ENCODE peak calls at places on chromosome 12, in six cellular contexts. N is tibial artery; L is activated CD8-positive, alpha-beta memory T cell treated with anti-CD3 and anti-CD28 coated beads, Interleukin-2, amount 50 U/mL, for 48 hours; H is NCI-H2227 treated with DMSO at 0.1 percent for 48 hours; S is activated naive CD4-positive, alpha-beta T cell treated with anti-CD3 and anti-CD28 coated beads, Interleukin-2, amount 10 ng/mL, durations not matched to agents 7 days and 5 days; Y is Right ventricle myocardium superior. M is an unnamed sample.

GRCh38 chr12:94740601-94741362 is 90.4 kb upstream of the TMCC3 start:
- DNase-seq in N (no peak), L (no peak), H (no peak), S (no peak), Y (no peak), M (no peak)

GRCh38 chr12:48933664-48934311 is 8.5 kb upstream of the FKBP11 start:
- DNase-seq in N (no peak), L (no peak), H (no peak), S (no peak), Y (no peak), M (no peak)

GRCh38 chr12:109461846-109462766 is 15.0 kb downstream of the KCTD10 start:
- DNase-seq in N (peak; percentile 93), L (no peak), H (no peak), S (no peak), Y (peak; percentile 94), M (peak; percentile 89)

GRCh38 chr12:6279631-6280030 is 30.9 kb upstream of the PLEKHG6 start:
- DNase-seq in N (peak; percentile 62), L (no peak), H (no peak), S (no peak), Y (no peak), M (peak; percentile 33)

GRCh38 chr12:60539592-60539991 is 943.8 kb downstream of the SLC16A7 start:
- DNase-seq in N (no peak), L (no peak), H (no peak), S (no peak), Y (no peak), M (no peak)

GRCh38 chr12:106074706-106075392 is 63.9 kb downstream of the NUAK1 start:
- DNase-seq in N (no peak), L (no peak), H (no peak), S (no peak), Y (no peak), M (no peak)

GRCh38 chr12:120125029-120125428 is 8.5 kb upstream of the RAB35 start:
- DNase-seq in N (no peak), L (no peak), H (no peak), S (no peak), Y (no peak), M (no peak)

GRCh38 chr12:87136330-87136976 is 880.3 kb upstream of the MGAT4C start:
- DNase-seq in N (no peak), L (no peak), H (no peak), S (no peak), Y (no peak), M (no peak)

GRCh38 chr12:104763163-104763805 is 194.8 kb downstream of the SLC41A2 start:
- DNase-seq in N (no peak), L (no peak), H (no peak), S (no peak), Y (no peak), M (no peak)

GRCh38 chr12:28611115-28611435 is 420.8 kb downstream of the CCDC91 start:
- DNase-seq in N (no peak), L (no peak), H (no peak), S (no peak), Y (no peak), M (no peak)

GRCh38 chr12:105892362-105892910 is 246.3 kb downstream of the NUAK1 start:
- DNase-seq in N (no peak), L (no peak), H (no peak), S (no peak), Y (no peak), M (no peak)

GRCh38 chr12:1544991-1545700 is 49.2 kb downstream of the FBXL14 start:
- DNase-seq in N (no peak), L (no peak), H (no peak), S (no peak), Y (peak; percentile 51), M (no peak)

GRCh38 chr12:62957233-62957953 is 22.4 kb upstream of the PPM1H start:
- DNase-seq in N (no peak), L (no peak), H (peak; percentile 79), S (no peak), Y (no peak), M (no peak)

GRCh38 chr12:44377443-44378160 is 498.5 kb downstream of the NELL2 start:
- DNase-seq in N (no peak), L (no peak), H (no peak), S (no peak), Y (no peak), M (no peak)

GRCh38 chr12:93174048-93174447 is 203.7 kb upstream of the NUDT4 start:
- DNase-seq in N (no peak), L (no peak), H (no peak), S (no peak), Y (no peak), M (no peak)

GRCh38 chr12:7032990-7033389 is 14.7 kb upstream of the LPCAT3 start:
- DNase-seq in N (no peak), L (no peak), H (no peak), S (no peak), Y (no peak), M (no peak)

GRCh38 chr12:1936406-1937320 is 18.2 kb upstream of the CACNA2D4 start:
- DNase-seq in N (peak; percentile 95), L (peak; percentile 30), H (no peak), S (no peak), Y (peak; percentile 81), M (no peak)

GRCh38 chr12:28349196-28349595 is 158.9 kb downstream of the CCDC91 start:
- DNase-seq in N (no peak), L (no peak), H (no peak), S (no peak), Y (no peak), M (no peak)

GRCh38 chr12:104263580-104264358 is 39.8 kb upstream of the EID3 start:
- DNase-seq in N (no peak), L (no peak), H (no peak), S (no peak), Y (no peak), M (no peak)

GRCh38 chr12:91774471-91774921 is 371.1 kb downstream of the BTG1 start:
- DNase-seq in N (no peak), L (no peak), H (no peak), S (no peak), Y (no peak), M (no peak)

GRCh38 chr12:26119391-26119981 is 5.4 kb downstream of the BHLHE41 start:
- DNase-seq in N (no peak), L (no peak), H (no peak), S (no peak), Y (no peak), M (no peak)

GRCh38 chr12:131608740-131609665 is 101.9 kb upstream of the SFSWAP start:
- DNase-seq in N (peak; percentile 76), L (peak; percentile 83), H (no peak), S (peak; percentile 71), Y (peak; percentile 83), M (peak; percentile 69)

GRCh38 chr12:28876423-28876822 is 272.7 kb upstream of the FAR2 start:
- DNase-seq in N (no peak), L (no peak), H (no peak), S (no peak), Y (no peak), M (no peak)

GRCh38 chr12:121949643-121950397 is 31.4 kb downstream of the CFAP251 start:
- DNase-seq in N (no peak), L (no peak), H (no peak), S (no peak), Y (no peak), M (no peak)

GRCh38 chr12:115963030-115963480 is 314.4 kb downstream of the MED13L start:
- DNase-seq in N (no peak), L (no peak), H (no peak), S (no peak), Y (no peak), M (no peak)

GRCh38 chr12:71208053-71208685 is 50.4 kb upstream of the TSPAN8 start:
- DNase-seq in N (no peak), L (no peak), H (no peak), S (no peak), Y (no peak), M (no peak)

GRCh38 chr12:54004063-54004840 is 4.3 kb downstream of the HOXC9 start:
- DNase-seq in N (no peak), L (no peak), H (no peak), S (no peak), Y (no peak), M (no peak)

GRCh38 chr12:94650143-94651056 is at the start of gene TMCC3:
- DNase-seq in N (peak; percentile 78), L (no peak), H (peak; percentile 17), S (peak; percentile 31), Y (peak; percentile 75), M (peak; percentile 93)

GRCh38 chr12:6962285-6963015 is 8.0 kb downstream of the PHB2 start:
- DNase-seq in N (peak; percentile 66), L (no peak), H (no peak), S (no peak), Y (no peak), M (peak; percentile 85)

GRCh38 chr12:21456291-21456780 is 18.9 kb downstream of the PYROXD1 start:
- DNase-seq in N (no peak), L (no peak), H (no peak), S (peak; percentile 63), Y (no peak), M (no peak)

GRCh38 chr12:27967551-27968054 is 4.9 kb downstream of the PTHLH start:
- DNase-seq in N (no peak), L (no peak), H (no peak), S (no peak), Y (no peak), M (no peak)

GRCh38 chr12:97500537-97500936 is 37.9 kb downstream of the RMST start:
- DNase-seq in N (no peak), L (no peak), H (no peak), S (no peak), Y (no peak), M (no peak)

M was measured in left lung.